ENCODE peak calls at places on chromosomes 4 and X, in five cellular contexts. L, Q, D, P and Z are unnamed samples.

GRCh38 chrX:119004920-119005524 is 30.6 kb downstream of the LONRF3 start:
- DNase-seq in L (no peak), P (peak), D (peak), Q (peak), Z (no peak)

GRCh38 chr4:138193963-138194362 is 48.2 kb downstream of the SLC7A11 start:
- DNase-seq in L (no peak), Q (no peak), P (no peak), D (no peak), Z (no peak)

GRCh38 chr4:159308571-159309340 is 205.9 kb downstream of the RAPGEF2 start:
- DNase-seq in Q (no peak), D (peak), P (no peak), L (no peak), Z (peak)

GRCh38 chrX:93673056-93673868 is at the start of gene NAP1L3:
- DNase-seq in D (peak), P (peak), L (peak), Q (peak), Z (no peak)

GRCh38 chr4:88017516-88018302 is 10.3 kb downstream of the PKD2 start:
- DNase-seq in D (no peak), L (peak), Q (no peak), P (peak), Z (peak)

GRCh38 chr4:57077550-57078311 is 32.5 kb downstream of the IGFBP7 start:
- DNase-seq in L (no peak), Q (no peak), D (no peak), P (no peak), Z (no peak)

GRCh38 chrX:111348363-111348927 is 63.5 kb downstream of the DCX start:
- DNase-seq in Q (no peak), D (no peak), P (no peak), L (no peak), Z (no peak)

GRCh38 chr4:51842167-51842553 is 793 bp upstream of the DCUN1D4 start:
- DNase-seq in Q (no peak), P (peak), L (no peak), D (peak), Z (no peak)

GRCh38 chrX:48468693-48469691 is 1.1 kb downstream of the SLC38A5 start:
- DNase-seq in Q (no peak), D (peak), L (no peak), P (no peak), Z (no peak)

GRCh38 chrX:70960728-70961127 is 29.8 kb upstream of the SLC7A3 start:
- DNase-seq in D (peak), P (no peak), L (no peak), Q (no peak), Z (no peak)

GRCh38 chr4:10620935-10621488 is 63.6 kb downstream of the CLNK start:
- DNase-seq in P (no peak), D (no peak), Q (no peak), L (no peak), Z (no peak)

GRCh38 chr4:153318696-153319320 is 25.7 kb upstream of the MND1 start:
- DNase-seq in D (peak), Q (no peak), P (peak), L (no peak), Z (no peak)

GRCh38 chrX:153687121-153688039 is at the start of gene SLC6A8:
- DNase-seq in Q (peak), L (no peak), D (peak), P (peak), Z (no peak)

GRCh38 chrX:115284877-115285276 is 4.6 kb upstream of the LUZP4 start:
- DNase-seq in P (no peak), Q (no peak), L (no peak), D (no peak), Z (no peak)

GRCh38 chrX:28590394-28590793 is 3.1 kb downstream of the IL1RAPL1 start:
- DNase-seq in D (peak), Q (no peak), L (no peak), P (no peak), Z (no peak)

GRCh38 chr4:139297001-139297410 is 4.3 kb upstream of the NAA15 start:
- DNase-seq in D (no peak), Q (no peak), L (no peak), P (no peak), Z (no peak)

GRCh38 chr4:37827030-37827705 is 682 bp downstream of the PGM2 start:
- DNase-seq in Q (no peak), P (no peak), L (no peak), D (no peak), Z (peak)

GRCh38 chr4:78379991-78380739 is 171.4 kb upstream of the ANXA3 start:
- DNase-seq in D (no peak), L (no peak), P (no peak), Q (no peak), Z (no peak)
- H3K4me3 ChIP-seq in D (no peak), L (no peak), P (no peak), Q (no peak), Z (no peak)

DNA sequence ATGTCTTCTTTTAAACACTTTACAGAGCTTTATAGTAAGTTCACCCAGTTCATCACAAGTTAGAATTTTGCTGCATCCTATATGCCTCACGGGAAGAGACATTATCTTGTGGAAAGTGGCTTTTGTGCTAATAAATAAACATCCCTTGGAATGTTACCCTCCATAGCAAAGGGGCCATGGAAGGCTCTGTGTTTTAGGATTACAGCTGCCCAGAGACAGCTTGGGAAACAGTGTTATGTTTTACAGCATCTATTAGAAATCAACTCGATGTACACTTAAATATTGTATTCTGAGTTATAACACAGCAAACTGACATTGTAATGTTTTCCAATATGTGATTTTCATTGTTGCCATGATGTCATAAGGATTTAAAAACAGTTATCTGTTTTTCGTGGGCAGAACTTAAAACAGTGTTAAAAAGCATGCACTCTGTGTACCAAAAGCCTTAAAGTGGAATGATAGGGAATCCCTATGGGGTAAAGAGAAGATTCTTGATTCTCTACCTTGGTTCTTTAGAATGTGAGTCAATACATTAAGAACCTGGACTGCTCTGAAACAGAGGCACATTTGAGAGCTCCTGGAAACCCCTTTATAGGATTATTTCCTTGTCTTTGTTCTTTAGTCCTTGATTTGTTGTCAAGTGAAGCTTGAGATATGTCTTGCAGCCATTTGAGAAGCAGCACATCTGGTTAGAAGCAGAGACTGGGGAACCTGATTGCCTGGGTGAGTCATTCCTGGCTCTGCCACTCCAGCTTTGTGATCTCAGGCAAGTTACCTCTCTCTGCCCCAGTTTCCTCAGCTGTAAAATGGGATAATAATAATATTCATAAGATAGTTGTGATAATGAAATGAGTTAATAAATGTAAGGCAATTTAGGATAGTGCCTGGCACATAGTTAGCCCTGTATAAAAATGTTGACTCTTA is 41.6 kb downstream of the ARHGAP10 start:
- DNase-seq in Q (no peak), L (no peak), D (no peak), P (no peak), Z (no peak)
- H3K4me3 ChIP-seq in Q (no peak), L (no peak), D (no peak), P (no peak), Z (no peak)

DNA sequence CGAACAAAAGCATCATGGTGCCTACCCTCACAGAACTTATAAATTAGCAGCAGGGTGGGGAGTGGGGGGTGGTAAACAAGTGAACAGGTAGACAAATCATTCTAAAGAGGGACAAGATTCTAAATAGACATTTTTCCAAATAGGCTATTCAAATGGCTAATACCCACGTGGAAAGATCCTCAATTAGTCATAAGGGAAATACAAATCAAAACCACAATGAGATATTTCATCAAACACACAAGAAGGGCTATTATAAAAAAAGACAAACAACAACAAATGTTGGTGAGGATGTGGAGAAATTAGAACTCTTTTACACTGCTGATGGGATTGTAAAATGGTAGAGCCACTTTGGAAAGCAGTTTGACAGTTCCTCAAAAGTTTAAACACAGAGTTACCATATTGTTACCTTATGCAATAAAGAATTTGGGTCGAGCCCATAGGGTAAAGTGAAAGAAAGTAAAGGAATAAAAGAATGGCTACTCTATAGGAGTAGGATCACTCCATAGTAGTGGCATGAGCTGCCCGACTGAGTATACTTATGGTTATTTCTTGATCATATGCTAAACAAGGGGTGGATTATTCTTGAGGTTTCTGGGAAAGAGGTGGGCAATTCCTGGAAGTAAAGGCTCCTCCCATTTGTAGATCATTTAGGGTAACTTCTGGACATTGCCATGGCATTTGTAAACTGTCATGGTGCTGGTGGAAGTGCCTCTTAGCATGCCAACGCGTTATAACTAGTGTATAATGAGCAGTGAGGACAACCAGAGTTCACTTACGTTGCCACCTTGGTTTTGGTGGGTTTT is 58.9 kb upstream of the FAM9C start:
- DNase-seq in D (no peak), P (no peak), L (no peak), Q (no peak), Z (no peak)
- H3K4me3 ChIP-seq in D (no peak), P (no peak), L (no peak), Q (no peak), Z (no peak)

GRCh38 chrX:17377047-17377692 is 2.2 kb downstream of the NHS start:
- DNase-seq in Q (peak), D (peak), L (no peak), P (peak), Z (no peak)

GRCh38 chrX:17376381-17377046 is 1.5 kb downstream of the NHS start:
- DNase-seq in P (peak), L (no peak), Q (peak), D (peak), Z (no peak)

GRCh38 chrX:17374619-17375360 is at the start of gene NHS:
- DNase-seq in Q (peak), D (peak), L (peak), P (peak), Z (no peak)

GRCh38 chrX:17375361-17375630 is 296 bp downstream of the NHS start:
- DNase-seq in Q (no peak), L (no peak), P (no peak), D (no peak), Z (no peak)

GRCh38 chrX:17375631-17376380 is 806 bp downstream of the NHS start:
- DNase-seq in Q (peak), L (no peak), P (no peak), D (peak), Z (no peak)
- H3K4me3 ChIP-seq in Q (peak), L (peak), P (peak), D (peak), Z (peak)

DNA sequence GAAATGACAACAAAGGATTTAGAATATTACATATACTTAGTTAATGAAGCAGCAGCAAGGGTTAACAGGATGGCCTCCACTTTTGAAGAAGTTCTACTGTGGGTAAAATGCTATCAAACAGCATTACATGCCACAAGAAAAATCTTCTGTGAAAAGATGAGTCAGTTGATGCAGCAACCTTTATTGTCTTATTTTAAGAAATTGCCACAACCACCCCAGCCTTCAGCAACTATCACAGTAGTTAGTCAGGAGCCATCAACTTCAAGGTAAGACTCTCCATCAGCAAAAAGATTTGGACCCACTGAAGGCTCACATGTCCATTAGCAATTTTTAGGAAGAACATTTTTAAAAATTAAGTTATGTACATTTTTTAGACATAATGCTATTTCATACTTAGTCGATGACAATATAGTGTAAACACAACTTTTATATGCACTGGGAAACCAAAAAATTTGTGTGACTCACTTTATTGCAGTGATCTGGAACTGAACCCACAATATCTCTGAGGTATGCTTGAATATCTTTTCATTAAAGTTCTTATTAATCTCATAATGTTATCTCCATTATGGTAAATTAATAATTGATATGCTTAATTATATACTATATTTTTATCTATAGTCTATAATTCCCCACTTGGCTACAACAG is 81.2 kb downstream of the SPCS3 start:
- DNase-seq in D (no peak), L (peak), P (no peak), Q (no peak), Z (no peak)
- H3K4me3 ChIP-seq in D (no peak), L (no peak), P (no peak), Q (no peak), Z (no peak)

GRCh38 chrX:40749874-40750273 is 14.5 kb upstream of the MED14 start:
- DNase-seq in P (no peak), Q (no peak), L (no peak), D (no peak), Z (no peak)
- H3K4me3 ChIP-seq in P (no peak), Q (no peak), L (no peak), D (no peak), Z (no peak)

DNA sequence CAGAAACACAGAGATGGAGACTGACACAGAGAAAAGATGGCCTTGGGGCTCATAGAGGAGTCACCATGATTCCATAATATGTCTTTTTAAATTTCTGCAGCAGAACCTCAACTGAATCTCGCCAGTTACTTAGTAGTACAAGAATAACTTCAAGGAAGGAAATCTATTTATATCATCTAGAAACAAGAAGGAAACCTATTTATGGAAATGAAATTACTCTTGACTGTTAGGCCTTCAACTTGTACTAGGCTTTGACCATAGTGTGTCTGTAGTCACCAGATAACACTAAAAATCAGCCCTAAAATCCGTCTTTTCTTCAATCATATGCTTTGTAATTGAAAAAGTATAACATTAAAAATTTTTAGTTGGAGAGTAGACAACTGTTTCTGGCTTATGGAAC is 740.4 kb downstream of the TRIML1 start:
- DNase-seq in D (no peak), L (no peak), P (no peak), Q (no peak), Z (no peak)
- H3K4me3 ChIP-seq in D (no peak), L (no peak), P (no peak), Q (no peak), Z (no peak)

DNA sequence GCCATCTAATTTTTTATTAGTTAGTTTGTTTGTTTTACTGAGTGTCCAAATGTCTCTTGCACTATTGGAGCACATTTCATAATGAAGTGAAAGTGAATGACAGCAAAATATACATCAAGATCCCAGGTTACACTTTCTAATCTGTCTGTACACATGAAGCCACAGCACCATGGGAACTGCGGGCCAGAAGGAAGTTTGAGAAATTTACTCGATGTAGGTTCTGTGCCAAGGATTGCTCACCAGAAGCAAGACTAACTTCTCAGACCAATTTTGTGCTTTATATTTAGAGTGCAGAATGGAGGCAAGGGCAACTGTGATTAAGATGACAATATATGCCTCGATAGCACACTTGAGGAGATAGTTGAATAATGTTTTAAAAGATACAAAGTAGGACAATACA is 258.0 kb downstream of the COL25A1 start:
- DNase-seq in P (no peak), Q (no peak), D (no peak), L (no peak), Z (no peak)
- H3K4me3 ChIP-seq in P (no peak), Q (no peak), D (no peak), L (no peak), Z (no peak)

DNA sequence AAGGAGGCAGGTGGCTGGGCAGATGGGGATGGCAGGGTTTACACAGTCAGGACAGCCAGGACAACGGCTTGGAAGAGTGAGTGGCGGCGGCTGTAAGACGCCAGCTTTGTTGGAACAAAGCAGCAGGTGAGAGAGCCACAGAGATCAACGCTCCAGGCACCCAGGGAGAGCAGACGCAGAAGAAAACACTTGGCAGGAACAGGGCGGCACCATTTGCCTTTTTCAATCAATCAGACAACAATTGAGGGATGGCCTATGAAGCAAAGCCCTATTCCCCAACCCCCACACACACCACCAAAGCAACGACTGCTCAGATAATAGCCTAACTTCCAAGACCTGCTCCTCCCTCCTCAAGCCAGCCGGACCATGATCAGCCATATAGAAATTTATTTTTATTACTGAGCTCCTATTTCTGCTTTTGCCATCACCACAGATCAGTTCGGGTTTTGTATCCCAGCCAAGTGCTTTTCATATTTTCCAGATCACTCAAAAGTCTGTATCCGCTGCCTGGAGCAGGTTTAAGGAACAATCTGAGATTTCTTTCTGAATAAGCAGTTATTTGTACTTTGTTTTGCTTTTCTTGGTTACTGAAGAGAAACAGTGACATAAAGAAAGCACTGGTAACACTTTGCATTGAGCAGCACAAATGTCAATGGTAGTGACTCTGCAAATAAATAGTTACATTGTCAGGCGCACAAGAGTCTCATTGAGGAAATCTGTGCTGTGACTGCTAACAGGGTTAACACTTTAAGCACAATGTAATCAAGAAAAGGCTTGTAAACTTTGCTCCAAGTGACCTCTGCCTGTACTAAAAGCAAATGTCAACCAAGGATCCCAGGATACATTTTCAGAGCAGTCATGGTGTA is 81.8 kb upstream of the RBPJ start:
- DNase-seq in L (no peak), Q (no peak), D (peak), P (peak), Z (no peak)
- H3K4me3 ChIP-seq in L (no peak), Q (peak), D (peak), P (no peak), Z (no peak)